ENCODE peak calls at places on chromosome X, in five cellular contexts. One of them, this sample, is unnamed.

GRCh38 chrX:27915617-27916016 is 65.6 kb downstream of the DCAF8L1 start:
- DNase-seq in A549: peak; percentile 4
- DNase-seq in uterus: no peak
- DNase-seq in NB4: peak; percentile 71
- DNase-seq in transverse colon: no peak
- DNase-seq in this sample: no peak

GRCh38 chrX:105552395-105552794 is 269.9 kb upstream of the NRK start:
- DNase-seq in transverse colon: no peak
- DNase-seq in uterus: no peak
- DNase-seq in A549: peak; percentile 17
- DNase-seq in NB4: no peak
- DNase-seq in this sample: no peak

GRCh38 chrX:114619874-114620273 is 36.0 kb downstream of the HTR2C start:
- DNase-seq in uterus: no peak
- DNase-seq in A549: no peak
- DNase-seq in transverse colon: no peak
- DNase-seq in NB4: peak; percentile 4
- DNase-seq in this sample: no peak

GRCh38 chrX:138710866-138711331 is 618 bp downstream of the FGF13 start:
- DNase-seq in transverse colon: no peak
- DNase-seq in A549: no peak
- DNase-seq in NB4: no peak
- DNase-seq in uterus: peak; percentile 16
- DNase-seq in this sample: no peak

GRCh38 chrX:30888526-30889146 is 418 bp downstream of the TAB3 start:
- DNase-seq in uterus: no peak
- DNase-seq in transverse colon: peak; percentile 14
- DNase-seq in NB4: no peak
- DNase-seq in A549: no peak
- DNase-seq in this sample: peak; percentile 63

GRCh38 chrX:30982467-30982866 is 89.4 kb downstream of the FTHL17 start:
- DNase-seq in uterus: no peak
- DNase-seq in transverse colon: no peak
- DNase-seq in NB4: peak; percentile 73
- DNase-seq in A549: no peak
- DNase-seq in this sample: no peak

GRCh38 chrX:12770440-12770839 is 20.8 kb upstream of the PRPS2 start:
- DNase-seq in uterus: no peak
- DNase-seq in A549: peak; percentile 32
- DNase-seq in transverse colon: no peak
- DNase-seq in NB4: peak; percentile 35
- DNase-seq in this sample: no peak

GRCh38 chrX:137025930-137026329 is 7.9 kb downstream of the GPR101 start:
- DNase-seq in A549: no peak
- DNase-seq in NB4: no peak
- DNase-seq in transverse colon: no peak
- DNase-seq in uterus: no peak
- DNase-seq in this sample: no peak

GRCh38 chrX:26254436-26254835 is 38.5 kb downstream of the MAGEB5 start:
- DNase-seq in NB4: no peak
- DNase-seq in A549: no peak
- DNase-seq in transverse colon: no peak
- DNase-seq in uterus: no peak
- DNase-seq in this sample: no peak

GRCh38 chrX:2566044-2566443 is 65.3 kb upstream of the DHRSX start:
- DNase-seq in A549: no peak
- DNase-seq in uterus: no peak
- DNase-seq in NB4: no peak
- DNase-seq in transverse colon: no peak
- DNase-seq in this sample: no peak

GRCh38 chrX:68894513-68895338 is 65.9 kb downstream of the EFNB1 start:
- DNase-seq in A549: no peak
- DNase-seq in NB4: peak; percentile 42
- DNase-seq in transverse colon: peak; percentile 65
- DNase-seq in uterus: peak; percentile 46
- DNase-seq in this sample: no peak

GRCh38 chrX:74535211-74535621 is 79.2 kb downstream of the RLIM start:
- DNase-seq in uterus: no peak
- DNase-seq in NB4: peak; percentile 81
- DNase-seq in transverse colon: peak; percentile 12
- DNase-seq in A549: peak; percentile 29
- DNase-seq in this sample: no peak

GRCh38 chrX:134186362-134187121 is 50.4 kb upstream of the CCDC160 start:
- DNase-seq in uterus: no peak
- DNase-seq in NB4: peak; percentile 60
- DNase-seq in A549: no peak
- DNase-seq in transverse colon: peak; percentile 20
- DNase-seq in this sample: no peak

GRCh38 chrX:125846251-125846650 is 319.8 kb downstream of the DCAF12L2 start:
- DNase-seq in transverse colon: no peak
- DNase-seq in NB4: no peak
- DNase-seq in uterus: no peak
- DNase-seq in A549: no peak
- DNase-seq in this sample: no peak

GRCh38 chrX:30715976-30716375 is 62.8 kb downstream of the GK start:
- DNase-seq in NB4: no peak
- DNase-seq in A549: no peak
- DNase-seq in transverse colon: no peak
- DNase-seq in uterus: no peak
- DNase-seq in this sample: no peak

GRCh38 chrX:37350034-37350365 is 836 bp downstream of the PRRG1 start:
- DNase-seq in transverse colon: no peak
- DNase-seq in uterus: no peak
- DNase-seq in A549: peak; percentile 14
- DNase-seq in NB4: no peak
- DNase-seq in this sample: no peak

GRCh38 chrX:86711531-86712180 is 563.4 kb downstream of the DACH2 start:
- DNase-seq in uterus: no peak
- DNase-seq in transverse colon: no peak
- DNase-seq in NB4: no peak
- DNase-seq in A549: no peak
- DNase-seq in this sample: no peak

GRCh38 chrX:2679534-2680485 is 11.3 kb upstream of the CD99 start:
- DNase-seq in uterus: no peak
- DNase-seq in NB4: no peak
- DNase-seq in transverse colon: no peak
- DNase-seq in A549: no peak
- DNase-seq in this sample: no peak

GRCh38 chrX:153771686-153772607 is 7.9 kb downstream of the PLXNB3 start:
- DNase-seq in A549: no peak
- DNase-seq in transverse colon: no peak
- DNase-seq in NB4: no peak
- DNase-seq in uterus: no peak
- DNase-seq in this sample: peak; percentile 60

GRCh38 chrX:114675365-114675764 is 91.5 kb downstream of the HTR2C start:
- DNase-seq in uterus: no peak
- DNase-seq in A549: no peak
- DNase-seq in NB4: no peak
- DNase-seq in transverse colon: no peak
- DNase-seq in this sample: no peak

GRCh38 chrX:45889471-45889870 is 655.8 kb downstream of the ZNF674 start:
- DNase-seq in A549: peak; percentile 1
- DNase-seq in uterus: no peak
- DNase-seq in NB4: no peak
- DNase-seq in transverse colon: no peak
- DNase-seq in this sample: no peak

GRCh38 chrX:101617211-101618191 is at the start of gene ARMCX6:
- DNase-seq in A549: peak; percentile 75
- DNase-seq in uterus: peak; percentile 76
- DNase-seq in NB4: peak; percentile 19
- DNase-seq in transverse colon: peak; percentile 80
- DNase-seq in this sample: peak; percentile 84

GRCh38 chrX:154712781-154713391 is 38.0 kb downstream of the GAB3 start:
- DNase-seq in uterus: no peak
- DNase-seq in transverse colon: no peak
- DNase-seq in NB4: peak; percentile 16
- DNase-seq in A549: no peak
- DNase-seq in this sample: no peak

GRCh38 chrX:50712777-50713176 is 101.2 kb downstream of the SHROOM4 start:
- DNase-seq in A549: no peak
- DNase-seq in uterus: no peak
- DNase-seq in NB4: no peak
- DNase-seq in transverse colon: no peak
- DNase-seq in this sample: no peak

GRCh38 chrX:112997991-112998390 is 157.4 kb upstream of the AMOT start:
- DNase-seq in transverse colon: no peak
- DNase-seq in uterus: no peak
- DNase-seq in A549: no peak
- DNase-seq in NB4: no peak
- DNase-seq in this sample: no peak

GRCh38 chrX:113001836-113002235 is 161.2 kb upstream of the AMOT start:
- DNase-seq in NB4: no peak
- DNase-seq in uterus: no peak
- DNase-seq in A549: peak; percentile 6
- DNase-seq in transverse colon: no peak
- DNase-seq in this sample: no peak
- TF ChIP-seq CTCF in NB4: no peak
- TF ChIP-seq CTCF in uterus: no peak
- TF ChIP-seq CTCF in A549: no peak
- TF ChIP-seq CTCF in transverse colon: no peak
- TF ChIP-seq CTCF in this sample: no peak

DNA sequence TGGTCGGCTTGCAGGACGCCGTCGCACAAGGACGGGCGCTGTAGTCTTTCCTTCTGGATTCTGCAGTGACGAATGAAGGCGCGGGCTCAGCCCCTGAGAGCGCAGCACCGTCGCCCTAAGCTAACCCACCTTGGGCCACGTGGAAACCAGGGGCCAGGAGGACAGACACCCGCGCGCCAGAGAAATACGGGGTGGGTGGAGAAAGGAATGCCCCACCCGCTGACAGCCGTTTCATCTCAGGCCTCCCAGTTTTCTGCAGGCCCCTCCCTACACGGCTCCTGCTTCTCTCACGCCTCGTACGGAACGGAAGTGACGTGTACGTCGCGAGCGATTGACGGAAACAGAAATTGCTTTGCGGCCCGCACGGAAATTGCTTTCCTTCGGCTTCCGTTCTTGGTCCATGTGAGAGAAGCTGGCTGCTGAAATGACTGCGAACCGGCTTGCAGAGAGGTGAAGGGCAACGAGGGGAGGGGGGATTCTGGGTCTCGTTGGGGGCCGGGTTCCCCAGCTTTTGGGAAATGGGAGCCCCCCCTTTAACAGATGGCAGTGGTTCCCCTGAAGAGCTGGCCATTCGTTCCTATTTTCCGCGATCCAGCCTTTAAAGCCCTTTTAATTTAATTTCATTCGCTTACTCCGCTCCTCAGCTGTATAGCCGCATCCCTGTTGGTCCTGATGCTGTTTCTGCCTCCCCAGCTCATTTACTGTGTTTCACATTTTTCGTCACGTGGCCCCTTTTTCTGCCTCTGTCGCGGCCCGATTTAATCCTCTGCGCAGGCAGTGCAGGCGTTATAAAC is at the start of gene UTP14A:
- DNase-seq in NB4: peak; percentile 95
- DNase-seq in transverse colon: peak; percentile 90
- DNase-seq in A549: peak; percentile 96
- DNase-seq in uterus: peak; percentile 85
- DNase-seq in this sample: peak; percentile 90
- TF ChIP-seq POLR2A in NB4: peak; percentile 67
- TF ChIP-seq POLR2A in transverse colon: peak; percentile 36
- TF ChIP-seq POLR2A in A549: peak; percentile 46
- TF ChIP-seq POLR2A in uterus: peak; percentile 39
- TF ChIP-seq POLR2A in this sample: no peak

DNA sequence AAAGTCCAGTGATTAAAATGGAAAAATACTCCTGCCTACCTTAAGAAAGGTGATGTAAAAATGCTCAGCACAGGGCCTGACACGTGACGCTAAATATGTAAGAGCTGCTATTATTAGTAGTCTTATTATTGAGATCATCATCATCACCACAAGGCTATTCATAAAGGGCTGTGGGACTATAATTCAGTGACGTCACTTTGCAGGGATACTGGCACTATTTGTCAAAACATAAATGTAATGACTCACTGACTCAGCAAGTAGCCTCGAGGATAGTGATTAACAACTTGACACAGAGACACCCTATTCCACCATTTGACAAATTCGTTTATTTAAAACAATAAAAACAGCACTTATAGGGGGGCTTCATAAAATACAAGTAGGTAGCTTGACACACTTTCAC is 258.9 kb downstream of the SPANXN1 start:
- DNase-seq in NB4: no peak
- DNase-seq in A549: no peak
- DNase-seq in transverse colon: no peak
- DNase-seq in uterus: no peak
- DNase-seq in this sample: no peak
- TF ChIP-seq CTCF in NB4: no peak
- TF ChIP-seq CTCF in A549: no peak
- TF ChIP-seq CTCF in transverse colon: no peak
- TF ChIP-seq CTCF in uterus: no peak
- TF ChIP-seq CTCF in this sample: no peak

DNA sequence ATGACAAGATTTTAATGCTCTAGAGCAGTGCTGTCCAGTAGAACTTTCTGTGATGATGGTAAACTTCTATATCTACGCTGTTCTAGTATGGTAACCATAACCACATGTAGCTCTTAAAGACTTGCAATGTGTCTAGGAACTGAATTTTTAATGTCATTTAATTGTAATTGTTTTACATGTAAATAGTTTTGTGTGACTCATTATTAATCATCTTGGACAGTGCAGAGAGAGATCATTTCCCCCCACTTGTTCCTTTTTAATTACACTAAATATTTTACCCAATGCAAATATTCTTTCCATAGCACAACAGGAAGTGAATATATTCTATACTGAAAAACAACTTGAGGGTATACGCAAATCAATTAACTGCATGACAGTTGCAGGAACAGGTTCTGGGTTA is 5.8 kb downstream of the ATG4A start:
- DNase-seq in A549: no peak
- DNase-seq in transverse colon: no peak
- DNase-seq in uterus: no peak
- DNase-seq in NB4: no peak
- DNase-seq in this sample: no peak
- TF ChIP-seq POLR2A in A549: no peak
- TF ChIP-seq POLR2A in transverse colon: no peak
- TF ChIP-seq POLR2A in uterus: no peak
- TF ChIP-seq POLR2A in NB4: no peak
- TF ChIP-seq POLR2A in this sample: no peak

GRCh38 chrX:103073442-103073841 is 9.5 kb upstream of the BEX1 start:
- DNase-seq in transverse colon: no peak
- DNase-seq in NB4: peak; percentile 10
- DNase-seq in A549: no peak
- DNase-seq in uterus: no peak
- DNase-seq in this sample: no peak
- TF ChIP-seq CTCF in transverse colon: no peak
- TF ChIP-seq CTCF in NB4: no peak
- TF ChIP-seq CTCF in A549: no peak
- TF ChIP-seq CTCF in uterus: no peak
- TF ChIP-seq CTCF in this sample: no peak

GRCh38 chrX:131830400-131831184 is 192.5 kb upstream of the STK26 start:
- DNase-seq in transverse colon: peak; percentile 74
- DNase-seq in NB4: peak; percentile 94
- DNase-seq in A549: peak; percentile 75
- DNase-seq in uterus: peak; percentile 64
- DNase-seq in this sample: peak; percentile 74
- TF ChIP-seq POLR2A in transverse colon: no peak
- TF ChIP-seq POLR2A in NB4: peak; percentile 70
- TF ChIP-seq POLR2A in A549: no peak
- TF ChIP-seq POLR2A in uterus: no peak
- TF ChIP-seq POLR2A in this sample: no peak

This sample was measured in suprapubic skin.